ENCODE peak calls at places on chromosomes 3 and 15, in eight cellular contexts. E is DMS153; L is amniotic stem cell; Y is ovary; Z is naive thymus-derived CD8-positive, alpha-beta T cell; K is A549; O is D721Med; M is islet precursor cell. G is an unnamed sample.

GRCh38 chr3:29475854-29476253 is 195.0 kb downstream of the RBMS3 start:
- DNase-seq in K (no peak), Y (no peak), M (peak; percentile 70), E (no peak), L (no peak), O (no peak), Z (no peak), G (no peak)

GRCh38 chr3:10974746-10975375 is 17.7 kb upstream of the SLC6A1 start:
- DNase-seq in O (no peak), E (no peak), K (no peak), L (no peak), Z (no peak), M (no peak), Y (no peak), G (no peak)

GRCh38 chr15:80436511-80437307 is 32.5 kb downstream of the ARNT2 start:
- DNase-seq in M (peak; percentile 67), Y (no peak), Z (no peak), E (no peak), O (no peak), L (no peak), K (peak; percentile 77), G (peak; percentile 92)

GRCh38 chr3:52310861-52311566 is 5.1 kb upstream of the DNAH1 start:
- DNase-seq in L (no peak), Z (peak; percentile 73), E (no peak), K (no peak), O (no peak), M (no peak), Y (no peak), G (no peak)

GRCh38 chr15:93417156-93418077 is 328.4 kb upstream of the RGMA start:
- DNase-seq in E (no peak), L (no peak), K (no peak), Y (peak; percentile 49), O (no peak), M (no peak), Z (no peak), G (no peak)

GRCh38 chr3:138939563-138940241 is 7.2 kb downstream of the FOXL2 start:
- DNase-seq in Y (peak; percentile 75), K (no peak), O (no peak), M (peak; percentile 47), E (no peak), L (no peak), Z (no peak), G (no peak)

GRCh38 chr3:55686720-55687254 is 199.7 kb upstream of the WNT5A start:
- DNase-seq in Y (no peak), E (no peak), K (no peak), O (no peak), L (no peak), M (peak; percentile 82), Z (no peak), G (peak; percentile 30)

GRCh38 chr3:195704433-195704999 is 16.3 kb upstream of the MUC20 start:
- DNase-seq in Y (no peak), E (no peak), M (peak; percentile 50), Z (no peak), L (no peak), O (no peak), K (no peak), G (no peak)

GRCh38 chr3:158368271-158368670 is 202.7 kb upstream of the MLF1 start:
- DNase-seq in E (no peak), M (peak; percentile 55), O (no peak), K (no peak), Z (no peak), L (no peak), Y (no peak), G (no peak)

GRCh38 chr3:105040026-105040622 is 326.6 kb upstream of the ALCAM start:
- DNase-seq in Z (no peak), K (no peak), M (no peak), Y (no peak), O (no peak), L (no peak), E (peak; percentile 52), G (no peak)

GRCh38 chr15:52076889-52077781 is 35.4 kb downstream of the BCL2L10 start:
- DNase-seq in E (no peak), M (peak; percentile 69), O (no peak), Z (no peak), L (peak; percentile 13), K (peak; percentile 71), Y (no peak), G (peak; percentile 93)

GRCh38 chr3:187739125-187739560 is 6.1 kb downstream of the BCL6 start:
- DNase-seq in M (no peak), Y (peak; percentile 77), O (no peak), E (no peak), K (no peak), Z (peak; percentile 58), L (no peak), G (no peak)

GRCh38 chr15:70615435-70616310 is 147.7 kb downstream of the UACA start:
- DNase-seq in O (no peak), M (no peak), E (no peak), Y (no peak), K (no peak), Z (no peak), L (no peak), G (no peak)

GRCh38 chr3:173371848-173372487 is 25.6 kb upstream of the NLGN1 start:
- DNase-seq in O (no peak), K (peak; percentile 10), E (peak; percentile 30), M (no peak), L (no peak), Z (no peak), Y (no peak), G (peak; percentile 37)

GRCh38 chr15:64837502-64837901 is 4.2 kb upstream of the PLEKHO2 start:
- DNase-seq in K (no peak), Z (peak; percentile 81), L (no peak), E (no peak), O (no peak), Y (no peak), M (no peak), G (no peak)

GRCh38 chr15:40323239-40323952 is at the start of gene INAFM2:
- DNase-seq in M (peak; percentile 97), E (peak; percentile 59), Y (peak; percentile 95), L (peak; percentile 63), K (peak; percentile 77), O (peak; percentile 81), Z (peak; percentile 94), G (peak; percentile 95)

GRCh38 chr3:31747785-31748184 is 215.1 kb downstream of the STT3B start:
- DNase-seq in L (no peak), E (no peak), O (no peak), Y (no peak), K (no peak), Z (no peak), M (no peak), G (no peak)

GRCh38 chr3:18758047-18758704 is 333.0 kb upstream of the SATB1 start:
- DNase-seq in L (no peak), E (peak; percentile 82), O (no peak), M (peak; percentile 52), Z (peak; percentile 65), K (peak; percentile 50), Y (no peak), G (peak; percentile 63)

GRCh38 chr15:33913459-33913858 is 54.8 kb upstream of the CHRM5 start:
- DNase-seq in K (no peak), Y (no peak), Z (no peak), E (no peak), L (no peak), M (no peak), O (no peak), G (peak; percentile 49)

GRCh38 chr3:29514170-29514569 is 233.3 kb downstream of the RBMS3 start:
- DNase-seq in O (no peak), Y (no peak), E (no peak), M (no peak), Z (no peak), K (no peak), L (no peak), G (no peak)

GRCh38 chr3:54146383-54147239 is 24.3 kb downstream of the CACNA2D3 start:
- DNase-seq in K (peak; percentile 36), O (no peak), L (no peak), M (peak; percentile 80), Z (no peak), Y (peak; percentile 52), E (no peak), G (peak; percentile 25)

GRCh38 chr3:33372218-33373081 is 67.8 kb downstream of the UBP1 start:
- DNase-seq in M (peak; percentile 78), Z (no peak), E (no peak), K (peak; percentile 53), L (peak; percentile 39), O (no peak), Y (no peak), G (peak; percentile 72)

GRCh38 chr3:123372789-123373534 is 75.9 kb downstream of the ADCY5 start:
- DNase-seq in K (no peak), Y (no peak), O (no peak), L (no peak), Z (no peak), M (no peak), E (no peak), G (no peak)

GRCh38 chr15:77457619-77458265 is 37.1 kb downstream of the HMG20A start:
- DNase-seq in E (no peak), O (no peak), Y (no peak), Z (no peak), L (no peak), M (no peak), K (no peak), G (peak; percentile 73)

GRCh38 chr15:91625506-91625905 is 228.0 kb upstream of the SLCO3A1 start:
- DNase-seq in Y (no peak), Z (no peak), M (peak; percentile 83), L (no peak), K (no peak), E (no peak), O (no peak), G (no peak)

GRCh38 chr3:38545396-38545949 is 49.3 kb downstream of the EXOG start:
- DNase-seq in K (no peak), O (no peak), E (no peak), Z (no peak), L (no peak), M (peak; percentile 45), Y (no peak), G (no peak)

GRCh38 chr3:153855772-153856171 is 265.4 kb upstream of the ARHGEF26 start:
- DNase-seq in L (no peak), K (no peak), M (no peak), E (no peak), O (no peak), Z (no peak), Y (no peak), G (no peak)

G was measured in HT1080.